ENCODE peak calls at places on chromosomes 7 and 10, in seven cellular contexts. F, N, G, B, W, X and C are unnamed samples.

GRCh38 chr7:112654322-112655216 is 135.6 kb downstream of the TMEM168 start:
- DNase-seq in F (no peak), N (no peak), G (no peak), B (no peak), W (no peak), X (no peak), C (no peak)

GRCh38 chr10:29955308-29955935 is 104.0 kb downstream of the JCAD start:
- DNase-seq in F (no peak), N (peak), G (no peak), B (peak), W (no peak), X (no peak), C (no peak)

GRCh38 chr7:36048141-36048901 is 104.7 kb upstream of the EEPD1 start:
- DNase-seq in F (no peak), N (peak), G (peak), B (no peak), W (peak), X (no peak), C (no peak)

GRCh38 chr10:98265403-98266378 is 2.3 kb downstream of the LOXL4 start:
- DNase-seq in F (no peak), N (no peak), G (no peak), B (no peak), W (no peak), X (no peak), C (no peak)

GRCh38 chr7:68245688-68246087 is 1249.1 kb downstream of the TYW1 start:
- DNase-seq in F (no peak), N (no peak), G (no peak), B (no peak), W (no peak), X (no peak), C (no peak)

GRCh38 chr7:41163991-41164390 is 538.9 kb downstream of the INHBA start:
- DNase-seq in F (no peak), N (no peak), G (no peak), B (no peak), W (no peak), X (no peak), C (no peak)

GRCh38 chr10:70726909-70727495 is 54.7 kb downstream of the ADAMTS14 start:
- DNase-seq in F (no peak), N (no peak), G (no peak), B (no peak), W (no peak), X (no peak), C (no peak)

GRCh38 chr10:28012990-28013389 is 14.1 kb upstream of the ODAD2 start:
- DNase-seq in F (no peak), N (no peak), G (no peak), B (no peak), W (no peak), X (no peak), C (no peak)

GRCh38 chr7:26291699-26292538 is at the start of gene SNX10:
- DNase-seq in F (peak), N (no peak), G (no peak), B (peak), W (no peak), X (peak), C (peak)

GRCh38 chr7:48424731-48425130 is 253.5 kb downstream of the ABCA13 start:
- DNase-seq in F (no peak), N (no peak), G (no peak), B (peak), W (no peak), X (no peak), C (peak)

GRCh38 chr10:7473474-7473873 is 62.6 kb upstream of the SFMBT2 start:
- DNase-seq in F (no peak), N (no peak), G (no peak), B (no peak), W (no peak), X (no peak), C (no peak)

GRCh38 chr10:69847883-69848282 is 46.2 kb downstream of the COL13A1 start:
- DNase-seq in F (no peak), N (no peak), G (no peak), B (no peak), W (no peak), X (no peak), C (no peak)

GRCh38 chr10:78203915-78204818 is 170.5 kb downstream of the RPS24 start:
- DNase-seq in F (no peak), N (peak), G (no peak), B (peak), W (no peak), X (no peak), C (no peak)

GRCh38 chr10:14583252-14583651 is 191.4 kb downstream of the FAM107B start:
- DNase-seq in F (peak), N (no peak), G (no peak), B (no peak), W (no peak), X (no peak), C (no peak)

GRCh38 chr7:155486783-155487508 is 29.0 kb downstream of the EN2 start:
- DNase-seq in F (no peak), N (no peak), G (no peak), B (no peak), W (no peak), X (no peak), C (no peak)

GRCh38 chr10:130013263-130013937 is 49.3 kb upstream of the EBF3 start:
- DNase-seq in F (no peak), N (peak), G (no peak), B (no peak), W (no peak), X (no peak), C (no peak)

GRCh38 chr10:130012129-130012528 is 48.1 kb upstream of the EBF3 start:
- DNase-seq in F (no peak), N (no peak), G (no peak), B (no peak), W (no peak), X (no peak), C (no peak)

GRCh38 chr10:130013938-130014733 is 50.1 kb upstream of the EBF3 start:
- DNase-seq in F (no peak), N (no peak), G (no peak), B (no peak), W (no peak), X (no peak), C (no peak)

GRCh38 chr10:130009228-130009627 is 45.2 kb upstream of the EBF3 start:
- DNase-seq in F (no peak), N (no peak), G (no peak), B (no peak), W (no peak), X (no peak), C (no peak)

DNA sequence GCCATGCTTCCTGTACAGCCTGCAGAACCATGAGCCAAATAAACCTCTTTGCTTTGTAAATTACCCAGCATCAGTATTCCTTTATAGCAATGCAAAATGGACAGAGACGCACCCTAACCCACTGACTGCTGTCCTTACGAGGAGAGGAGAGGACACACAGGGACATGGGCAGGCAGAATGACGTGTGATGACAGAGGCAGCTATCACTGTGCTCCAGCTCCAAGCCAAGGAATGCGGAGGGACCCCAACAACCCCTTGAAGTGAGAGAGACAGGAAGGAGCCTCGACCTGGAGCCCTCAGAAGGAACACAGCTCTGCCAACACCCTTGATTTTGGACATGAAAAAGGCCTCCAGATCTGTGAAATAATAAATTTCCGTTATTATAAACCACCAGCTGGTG is 46.6 kb upstream of the EBF3 start:
- DNase-seq in F (no peak), N (no peak), G (no peak), B (no peak), W (no peak), X (no peak), C (no peak)
- TF ChIP-seq CTCF in F (no peak), N (no peak), G (no peak), B (no peak), W (no peak), X (no peak), C (no peak)

GRCh38 chr10:61272781-61273180 is 180.4 kb downstream of the TMEM26 start:
- DNase-seq in F (no peak), N (peak), G (no peak), B (no peak), W (no peak), X (no peak), C (no peak)

DNA sequence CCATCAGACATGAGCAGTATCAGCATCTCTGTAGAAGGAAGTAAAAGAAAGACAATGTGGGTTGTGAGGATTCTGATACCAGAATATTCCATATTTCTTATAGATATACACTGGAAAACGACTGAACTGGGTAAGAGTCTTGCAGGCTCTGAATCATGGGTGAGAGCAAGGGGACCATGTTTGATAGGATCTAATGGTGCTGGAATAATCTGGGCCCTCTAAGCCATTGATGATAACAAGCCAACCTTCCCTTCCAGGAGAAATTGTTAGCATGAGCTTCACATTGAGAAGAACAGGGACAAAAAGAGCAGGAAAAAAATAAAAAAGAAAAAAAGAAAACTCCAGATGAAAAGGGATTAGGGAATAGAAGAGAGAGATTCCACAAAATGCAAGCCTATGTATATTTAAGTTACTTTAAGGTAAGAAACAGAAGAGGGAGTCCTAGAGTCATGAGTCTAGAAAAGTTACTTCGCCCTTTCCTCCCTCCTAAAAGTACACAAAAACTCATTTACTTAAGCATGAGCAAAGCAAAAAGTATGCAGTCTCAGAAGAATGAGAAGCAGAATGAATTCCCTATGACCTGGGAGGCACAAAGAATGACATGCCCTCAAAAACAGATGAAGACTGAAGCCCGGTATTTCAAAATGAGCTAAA is 181.9 kb downstream of the TMEM26 start:
- DNase-seq in F (no peak), N (peak), G (no peak), B (peak), W (peak), X (no peak), C (no peak)
- TF ChIP-seq CTCF in F (no peak), N (no peak), G (no peak), B (peak), W (peak), X (no peak), C (no peak)

GRCh38 chr10:11533328-11533781 is 78.1 kb downstream of the USP6NL start:
- DNase-seq in F (no peak), N (peak), G (no peak), B (peak), W (no peak), X (no peak), C (no peak)
- TF ChIP-seq CTCF in F (no peak), N (peak), G (peak), B (no peak), W (peak), X (peak), C (no peak)

GRCh38 chr7:20439384-20439783 is 108.7 kb downstream of the ITGB8 start:
- DNase-seq in F (no peak), N (no peak), G (no peak), B (no peak), W (no peak), X (no peak), C (no peak)

GRCh38 chr7:20441346-20441745 is 110.6 kb downstream of the ITGB8 start:
- DNase-seq in F (no peak), N (no peak), G (no peak), B (no peak), W (no peak), X (no peak), C (no peak)

GRCh38 chr7:20439786-20440185 is 109.1 kb downstream of the ITGB8 start:
- DNase-seq in F (no peak), N (no peak), G (no peak), B (no peak), W (no peak), X (no peak), C (no peak)

GRCh38 chr7:20441886-20442505 is 111.3 kb downstream of the ITGB8 start:
- DNase-seq in F (no peak), N (peak), G (no peak), B (no peak), W (no peak), X (no peak), C (no peak)

GRCh38 chr7:20440472-20441105 is 109.9 kb downstream of the ITGB8 start:
- DNase-seq in F (no peak), N (peak), G (no peak), B (peak), W (peak), X (no peak), C (peak)
- TF ChIP-seq CTCF in F (no peak), N (peak), G (no peak), B (peak), W (peak), X (peak), C (peak)

GRCh38 chr7:29764227-29764626 is 42.1 kb upstream of the WIPF3 start:
- DNase-seq in F (no peak), N (no peak), G (no peak), B (no peak), W (no peak), X (no peak), C (peak)
- TF ChIP-seq CTCF in F (no peak), N (no peak), G (no peak), B (no peak), W (no peak), X (no peak), C (no peak)

GRCh38 chr7:138865843-138866242 is 67.8 kb upstream of the ATP6V0A4 start:
- DNase-seq in F (peak), N (no peak), G (no peak), B (no peak), W (no peak), X (no peak), C (no peak)
- TF ChIP-seq CTCF in F (peak), N (peak), G (no peak), B (peak), W (no peak), X (peak), C (no peak)

GRCh38 chr7:50404392-50404791 is 45.8 kb downstream of the FIGNL1 start:
- DNase-seq in F (no peak), N (no peak), G (no peak), B (peak), W (no peak), X (no peak), C (no peak)
- TF ChIP-seq CTCF in F (no peak), N (no peak), G (no peak), B (no peak), W (no peak), X (no peak), C (peak)

GRCh38 chr10:84237199-84238051 is 3.9 kb downstream of the LRIT1 start:
- DNase-seq in F (no peak), N (no peak), G (no peak), B (no peak), W (no peak), X (no peak), C (peak)
- TF ChIP-seq CTCF in F (no peak), N (no peak), G (no peak), B (no peak), W (no peak), X (no peak), C (peak)